ENCODE peak calls at places on chromosome 7, in seven cellular contexts. B is EH; C is amniotic epithelial cell; Z is suprapubic skin; I is stimulated activated CD4-positive, alpha-beta T cell treated with anti-CD3 and anti-CD28 coated beads, Interleukin-4, amount 100 ng/mL, for 1 hour; T is thyroid gland; H is iPS-NIHi11. K is an unnamed sample.

GRCh38 chr7:17304926-17305325 is 6.5 kb downstream of the AHR start:
- DNase-seq in I (no peak), H (no peak), Z (no peak), C (peak; percentile 86), B (peak; percentile 89), T (no peak), K (no peak)

GRCh38 chr7:43535031-43535451 is 47.9 kb upstream of the STK17A start:
- DNase-seq in I (no peak), Z (no peak), H (no peak), C (peak; percentile 78), B (peak; percentile 70), T (no peak), K (no peak)

GRCh38 chr7:44973610-44974401 is 5.0 kb downstream of the MYO1G start:
- DNase-seq in I (peak; percentile 63), C (no peak), H (no peak), Z (no peak), T (no peak), B (peak; percentile 61), K (no peak)

GRCh38 chr7:151735186-151735853 is 141.6 kb downstream of the PRKAG2 start:
- DNase-seq in C (no peak), I (no peak), B (no peak), H (no peak), Z (no peak), T (no peak), K (no peak)

GRCh38 chr7:155506854-155507337 is 39.5 kb downstream of the CNPY1 start:
- DNase-seq in T (no peak), I (no peak), C (peak; percentile 10), B (no peak), H (no peak), Z (no peak), K (no peak)

GRCh38 chr7:56063500-56063881 is 595 bp upstream of the SUMF2 start:
- DNase-seq in I (no peak), Z (no peak), H (no peak), B (no peak), C (no peak), T (no peak), K (no peak)

GRCh38 chr7:43815373-43815772 is 53.9 kb downstream of the MRPS24 start:
- DNase-seq in I (no peak), C (no peak), B (no peak), Z (no peak), H (no peak), T (no peak), K (no peak)

GRCh38 chr7:135335628-135336139 is 102.0 kb downstream of the STRA8 start:
- DNase-seq in T (peak; percentile 72), B (peak; percentile 36), H (peak; percentile 96), Z (no peak), C (peak; percentile 56), I (peak; percentile 16), K (no peak)

GRCh38 chr7:149147072-149147729 is at the start of gene ZNF398:
- DNase-seq in H (peak; percentile 95), Z (no peak), C (peak; percentile 70), I (peak; percentile 81), T (peak; percentile 67), B (peak; percentile 74), K (peak; percentile 85)

GRCh38 chr7:6623589-6624245 is 8.3 kb downstream of the ZNF853 start:
- DNase-seq in H (no peak), B (no peak), T (no peak), C (no peak), I (no peak), Z (no peak), K (no peak)

GRCh38 chr7:121755818-121756501 is 117.0 kb upstream of the PTPRZ1 start:
- DNase-seq in B (no peak), I (no peak), Z (no peak), H (peak; percentile 14), C (no peak), T (peak; percentile 9), K (no peak)

GRCh38 chr7:137094-137861 is 55.1 kb upstream of the FAM20C start:
- DNase-seq in C (no peak), Z (peak; percentile 34), I (no peak), T (no peak), H (no peak), B (no peak), K (no peak)

GRCh38 chr7:129494041-129494440 is 8.3 kb upstream of the SMKR1 start:
- DNase-seq in C (peak; percentile 95), I (no peak), B (peak; percentile 87), Z (no peak), T (no peak), H (no peak), K (no peak)

GRCh38 chr7:142581341-142581740 is 167.9 kb upstream of the PRSS1 start:
- DNase-seq in H (no peak), T (no peak), C (no peak), Z (no peak), B (peak; percentile 70), I (no peak), K (peak; percentile 56)

GRCh38 chr7:151368136-151368571 is 26.5 kb downstream of the NUB1 start:
- DNase-seq in H (peak; percentile 91), T (peak; percentile 94), B (peak; percentile 79), C (peak; percentile 64), I (peak; percentile 73), Z (no peak), K (peak; percentile 89)

GRCh38 chr7:31056775-31057346 is 4.8 kb downstream of the ADCYAP1R1 start:
- DNase-seq in I (no peak), C (no peak), T (peak; percentile 21), Z (no peak), H (no peak), B (no peak), K (no peak)

GRCh38 chr7:105101864-105102263 is 87.9 kb downstream of the KMT2E start:
- DNase-seq in I (no peak), H (no peak), C (no peak), T (no peak), B (no peak), Z (no peak), K (no peak)

GRCh38 chr7:13988765-13989137 is 715 bp downstream of the ETV1 start:
- DNase-seq in I (no peak), C (peak; percentile 13), H (peak; percentile 23), T (peak; percentile 17), Z (no peak), B (no peak), K (no peak)

GRCh38 chr7:17142831-17143541 is 155.5 kb upstream of the AHR start:
- DNase-seq in T (no peak), C (peak; percentile 10), I (no peak), Z (no peak), H (no peak), B (peak; percentile 35), K (no peak)